ENCODE peak calls at places on chromosomes 5 and 9, in eight cellular contexts. C, K, U, G, A, H, S and J are unnamed samples.

GRCh38 chr5:54861212-54861894 is 124.0 kb downstream of the ESM1 start:
- DNase-seq in U (no peak), G (no peak), A (no peak), S (no peak), H (no peak), C (peak; percentile 75), K (no peak), J (no peak)

GRCh38 chr5:52807723-52808122 is 20.0 kb downstream of the ITGA1 start:
- DNase-seq in K (no peak), U (no peak), H (no peak), C (no peak), G (no peak), S (no peak), A (no peak), J (no peak)

GRCh38 chr9:125886365-125886764 is 139.2 kb downstream of the PBX3 start:
- DNase-seq in H (no peak), C (peak; percentile 28), K (no peak), S (no peak), G (no peak), U (no peak), A (no peak), J (no peak)

GRCh38 chr9:114662081-114662989 is 4.7 kb upstream of the TEX53 start:
- DNase-seq in H (peak; percentile 69), G (peak; percentile 37), C (peak; percentile 39), S (peak; percentile 41), A (peak; percentile 23), U (no peak), K (peak; percentile 76), J (peak; percentile 14)

GRCh38 chr5:123756325-123756664 is 244.3 kb downstream of the CSNK1G3 start:
- DNase-seq in G (no peak), H (no peak), C (no peak), A (no peak), S (no peak), K (no peak), U (no peak), J (no peak)

GRCh38 chr5:133244242-133244641 is 192.4 kb downstream of the HSPA4 start:
- DNase-seq in K (no peak), H (no peak), A (peak; percentile 49), C (peak; percentile 39), U (no peak), G (no peak), S (no peak), J (peak; percentile 88)

GRCh38 chr9:78745996-78746395 is 449.1 kb downstream of the PSAT1 start:
- DNase-seq in K (no peak), C (peak; percentile 34), S (no peak), H (no peak), A (no peak), U (no peak), G (no peak), J (peak; percentile 34)

GRCh38 chr5:150272531-150272930 is 17.0 kb downstream of the CAMK2A start:
- DNase-seq in U (no peak), A (no peak), G (no peak), S (no peak), K (peak; percentile 41), H (no peak), C (peak; percentile 65), J (no peak)

GRCh38 chr5:6096101-6096500 is 282.2 kb downstream of the MED10 start:
- DNase-seq in G (no peak), S (no peak), K (no peak), H (no peak), A (no peak), U (no peak), C (no peak), J (no peak)